ENCODE peak calls at places on chromosome 19, in four cellular contexts. D is AG08395, N is endodermal cell, U is D341Med. W is an unnamed sample.

GRCh38 chr19:16175954-16176353 is 2.6 kb upstream of the CIB3 start:
- DNase-seq in D (no peak), N (no peak), U (no peak), W (no peak)

GRCh38 chr19:3353493-3353892 is 12.9 kb upstream of the NFIC start:
- DNase-seq in D (no peak), N (no peak), U (no peak), W (no peak)

GRCh38 chr19:29121684-29122083 is 91.3 kb downstream of the UQCRFS1 start:
- DNase-seq in D (peak; percentile 39), N (peak; percentile 88), U (no peak), W (no peak)

GRCh38 chr19:18131841-18132596 is 20.9 kb upstream of the PIK3R2 start:
- DNase-seq in D (no peak), N (peak; percentile 83), U (peak; percentile 78), W (no peak)

GRCh38 chr19:51098366-51099069 is 9.7 kb downstream of the CTU1 start:
- DNase-seq in D (no peak), N (no peak), U (no peak), W (no peak)

GRCh38 chr19:12866416-12867119 is 14.7 kb downstream of the DNASE2 start:
- DNase-seq in D (no peak), N (peak; percentile 67), U (no peak), W (no peak)

GRCh38 chr19:58549664-58550361 is 5.1 kb downstream of the CHMP2A start:
- DNase-seq in D (no peak), N (no peak), U (no peak), W (no peak)

GRCh38 chr19:58568731-58569130 is 4.4 kb downstream of the MZF1 start:
- DNase-seq in D (no peak), N (no peak), U (no peak), W (no peak)

GRCh38 chr19:44580366-44580895 is 32.9 kb upstream of the IGSF23 start:
- DNase-seq in D (no peak), N (peak; percentile 33), U (no peak), W (no peak)

GRCh38 chr19:1651548-1652394 is 644 bp downstream of the TCF3 start:
- DNase-seq in D (peak; percentile 45), N (no peak), U (peak; percentile 80), W (no peak)

GRCh38 chr19:10896851-10897526 is 25.6 kb downstream of the CARM1 start:
- DNase-seq in D (no peak), N (peak; percentile 31), U (no peak), W (no peak)

GRCh38 chr19:53927745-53928144 is 18.7 kb downstream of the CACNG7 start:
- DNase-seq in D (peak; percentile 64), N (peak; percentile 93), U (no peak), W (no peak)

GRCh38 chr19:18219911-18220631 is 6.2 kb downstream of the PDE4C start:
- DNase-seq in D (no peak), N (no peak), U (no peak), W (no peak)

GRCh38 chr19:53182202-53182601 is 11.0 kb downstream of the ZNF665 start:
- DNase-seq in D (no peak), N (no peak), U (no peak), W (no peak)

GRCh38 chr19:38115264-38115802 is 108.7 kb downstream of the DPF1 start:
- DNase-seq in D (no peak), N (no peak), U (no peak), W (no peak)

GRCh38 chr19:49564616-49565045 is 15.7 kb downstream of the NOSIP start:
- DNase-seq in D (no peak), N (no peak), U (no peak), W (no peak)

GRCh38 chr19:3397266-3398022 is 31.1 kb downstream of the NFIC start:
- DNase-seq in D (peak; percentile 44), N (peak; percentile 66), U (peak; percentile 60), W (no peak)

GRCh38 chr19:8038815-8039214 is 13.7 kb upstream of the CCL25 start:
- DNase-seq in D (no peak), N (no peak), U (no peak), W (no peak)

GRCh38 chr19:1016647-1017114 is 4.2 kb downstream of the TMEM259 start:
- DNase-seq in D (peak; percentile 55), N (no peak), U (no peak), W (no peak)

GRCh38 chr19:13691569-13691968 is 72.8 kb upstream of the MRI1 start:
- DNase-seq in D (no peak), N (no peak), U (no peak), W (no peak)

GRCh38 chr19:56403764-56404704 is at the start of gene ZNF583:
- DNase-seq in D (peak; percentile 100), N (peak; percentile 94), U (peak; percentile 98), W (peak; percentile 76)

GRCh38 chr19:57288373-57288772 is 8.1 kb downstream of the ZNF460 start:
- DNase-seq in D (no peak), N (no peak), U (no peak), W (no peak)

GRCh38 chr19:17779281-17779930 is 15.5 kb upstream of the B3GNT3 start:
- DNase-seq in D (peak; percentile 40), N (peak; percentile 92), U (no peak), W (no peak)

GRCh38 chr19:28468701-28469459 is 744.1 kb downstream of the UQCRFS1 start:
- DNase-seq in D (peak; percentile 53), N (peak; percentile 82), U (no peak), W (no peak)

GRCh38 chr19:47719047-47719885 is 6.0 kb downstream of the EHD2 start:
- DNase-seq in D (peak; percentile 93), N (peak; percentile 64), U (peak; percentile 86), W (no peak)

GRCh38 chr19:10104130-10104513 is 1.6 kb upstream of the ANGPTL6 start:
- DNase-seq in D (no peak), N (no peak), U (no peak), W (no peak)

GRCh38 chr19:31347828-31348314 is 1.4 kb downstream of the TSHZ3 start:
- DNase-seq in D (no peak), N (no peak), U (no peak), W (no peak)

GRCh38 chr19:8611890-8612806 is 1.6 kb upstream of the ADAMTS10 start:
- DNase-seq in D (peak; percentile 64), N (peak; percentile 88), U (no peak), W (no peak)

GRCh38 chr19:35320285-35320706 is 8.7 kb upstream of the CD22 start:
- DNase-seq in D (no peak), N (no peak), U (no peak), W (no peak)

GRCh38 chr19:19758164-19758563 is 25.3 kb upstream of the ZNF14 start:
- DNase-seq in D (no peak), N (peak; percentile 61), U (peak; percentile 25), W (no peak)

GRCh38 chr19:50476224-50476942 is at the start of the genes EMC10 and GARIN5A:
- DNase-seq in D (peak; percentile 99), N (peak; percentile 98), U (peak; percentile 88), W (peak; percentile 81)

W was measured in SW 1271.